ENCODE peak calls at places on chromosome 15, in ten cellular contexts. K is fibroblast of the conjunctiva; E is aorta; O is T-helper 17 cell; P is CD4-positive, CD25-positive, alpha-beta regulatory T cell; H is lung; R is lower lobe of right lung; J is endothelial cell; Y is tibial nerve; X is BJ. B is an unnamed sample.

GRCh38 chr15:37053070-37053653 is 47.2 kb downstream of the MEIS2 start:
- DNase-seq in H (no peak), O (no peak), R (no peak), J (no peak), Y (no peak), X (no peak), P (no peak), K (no peak), E (no peak), B (no peak)

GRCh38 chr15:94126999-94127398 is 104.4 kb upstream of the MCTP2 start:
- DNase-seq in J (no peak), R (no peak), K (no peak), Y (no peak), O (no peak), E (no peak), H (no peak), X (no peak), P (no peak), B (no peak)

GRCh38 chr15:27254801-27255200 is 283.8 kb downstream of the GABRG3 start:
- DNase-seq in E (no peak), J (no peak), P (no peak), Y (no peak), R (no peak), K (no peak), H (no peak), X (no peak), O (no peak), B (no peak)

GRCh38 chr15:52295421-52295991 is at the start of gene MYO5C:
- DNase-seq in R (peak; percentile 93), J (peak; percentile 93), Y (peak; percentile 32), O (no peak), H (peak; percentile 92), E (peak; percentile 77), K (no peak), X (no peak), P (peak; percentile 28), B (no peak)

GRCh38 chr15:66042624-66043023 is 173.3 kb downstream of the RAB11A start:
- DNase-seq in X (no peak), R (no peak), K (no peak), E (no peak), O (no peak), P (no peak), J (no peak), Y (no peak), H (no peak), B (no peak)

GRCh38 chr15:60235951-60236710 is 161.7 kb downstream of the ANXA2 start:
- DNase-seq in R (no peak), K (no peak), Y (no peak), O (no peak), H (no peak), E (no peak), P (no peak), X (no peak), J (peak; percentile 22), B (no peak)

GRCh38 chr15:61702224-61703120 is 357.8 kb downstream of the VPS13C start:
- DNase-seq in E (no peak), P (no peak), O (no peak), J (no peak), R (no peak), H (no peak), X (no peak), Y (no peak), K (no peak), B (no peak)

GRCh38 chr15:63023351-63023945 is 19.1 kb upstream of the TPM1 start:
- DNase-seq in E (no peak), H (no peak), Y (no peak), P (no peak), K (no peak), R (no peak), X (peak; percentile 82), O (no peak), J (no peak), B (no peak)

GRCh38 chr15:40063563-40064011 is 24.6 kb upstream of the SRP14 start:
- DNase-seq in K (peak; percentile 72), H (no peak), X (no peak), J (no peak), Y (no peak), P (no peak), E (peak; percentile 75), R (no peak), O (no peak), B (peak; percentile 43)

GRCh38 chr15:66739287-66739686 is 37.3 kb downstream of the SMAD6 start:
- DNase-seq in X (no peak), H (no peak), K (no peak), P (no peak), O (no peak), J (no peak), Y (no peak), E (peak; percentile 25), R (peak; percentile 24), B (no peak)

GRCh38 chr15:34651962-34652725 is 68.7 kb upstream of the GOLGA8B start:
- DNase-seq in X (no peak), J (no peak), P (no peak), Y (no peak), K (no peak), O (no peak), R (no peak), E (no peak), H (no peak), B (no peak)

GRCh38 chr15:95843241-95843851 is 487.2 kb upstream of the NR2F2 start:
- DNase-seq in Y (peak; percentile 51), K (peak; percentile 23), H (no peak), E (no peak), J (no peak), O (no peak), P (no peak), R (no peak), X (peak; percentile 59), B (no peak)

GRCh38 chr15:92715753-92716152 is 60.2 kb upstream of the FAM174B start:
- DNase-seq in K (no peak), O (no peak), R (no peak), E (no peak), J (no peak), H (no peak), X (no peak), Y (no peak), P (no peak), B (no peak)

GRCh38 chr15:34812369-34812768 is 17.0 kb upstream of the ACTC1 start:
- DNase-seq in H (no peak), Y (no peak), X (peak; percentile 28), P (no peak), O (no peak), K (no peak), R (no peak), J (no peak), E (no peak), B (peak; percentile 48)

GRCh38 chr15:43095708-43096347 is 10.0 kb downstream of the UBR1 start:
- DNase-seq in H (no peak), K (no peak), Y (no peak), O (no peak), E (no peak), X (no peak), R (no peak), P (no peak), J (no peak), B (no peak)

GRCh38 chr15:80105193-80105984 is 45.9 kb downstream of the ZFAND6 start:
- DNase-seq in Y (no peak), R (no peak), J (no peak), K (no peak), E (no peak), X (peak; percentile 52), P (peak; percentile 5), O (no peak), H (no peak), B (peak; percentile 55)

GRCh38 chr15:95857124-95857757 is 473.3 kb upstream of the NR2F2 start:
- DNase-seq in K (no peak), H (no peak), R (no peak), X (peak; percentile 29), O (no peak), J (no peak), E (no peak), Y (no peak), P (no peak), B (peak; percentile 37)

GRCh38 chr15:40755821-40756220 is 767 bp upstream of the RMDN3 start:
- DNase-seq in R (no peak), H (no peak), Y (no peak), J (no peak), O (no peak), X (no peak), K (no peak), E (no peak), P (no peak), B (no peak)

GRCh38 chr15:40565333-40566238 is 744 bp upstream of the CCDC32 start:
- DNase-seq in O (no peak), P (no peak), E (no peak), Y (no peak), K (no peak), R (no peak), J (no peak), X (no peak), H (no peak), B (no peak)

GRCh38 chr15:76258460-76258859 is 52.8 kb downstream of the ETFA start:
- DNase-seq in H (no peak), O (no peak), R (no peak), E (no peak), P (no peak), J (no peak), X (no peak), Y (no peak), K (no peak), B (no peak)

GRCh38 chr15:72153269-72153668 is 35.1 kb downstream of the SENP8 start:
- DNase-seq in K (no peak), J (no peak), E (no peak), P (no peak), Y (no peak), O (no peak), R (no peak), H (no peak), X (no peak), B (no peak)

GRCh38 chr15:71599404-71600225 is 210.7 kb upstream of the NR2E3 start:
- DNase-seq in Y (no peak), K (no peak), X (no peak), P (no peak), H (peak; percentile 34), O (no peak), E (no peak), R (peak; percentile 52), J (no peak), B (no peak)

GRCh38 chr15:65211157-65211982 is at the start of gene CILP:
- DNase-seq in E (no peak), H (no peak), X (no peak), R (no peak), O (no peak), K (peak; percentile 52), P (no peak), Y (peak; percentile 29), J (no peak), B (no peak)

GRCh38 chr15:49830411-49830810 is 209.6 kb downstream of the DTWD1 start:
- DNase-seq in R (no peak), P (no peak), H (no peak), J (no peak), Y (no peak), E (no peak), X (peak; percentile 18), O (no peak), K (no peak), B (no peak)

GRCh38 chr15:73560501-73561117 is 72.6 kb downstream of the NPTN start:
- DNase-seq in O (no peak), H (no peak), Y (no peak), X (no peak), R (no peak), P (peak; percentile 79), E (no peak), J (no peak), K (peak; percentile 78), B (peak; percentile 39)

GRCh38 chr15:63324770-63325169 is 47.4 kb downstream of the APH1B start:
- DNase-seq in O (no peak), H (no peak), E (no peak), X (no peak), K (no peak), J (no peak), R (no peak), P (no peak), Y (no peak), B (no peak)

GRCh38 chr15:74406992-74407705 is 26.6 kb downstream of the SEMA7A start:
- DNase-seq in R (no peak), H (no peak), Y (no peak), X (peak; percentile 80), E (no peak), P (no peak), K (peak; percentile 67), J (no peak), O (no peak), B (peak; percentile 84)

GRCh38 chr15:29107291-29107890 is 162.2 kb downstream of the NSMCE3 start:
- DNase-seq in R (peak; percentile 35), K (no peak), Y (no peak), E (no peak), P (no peak), J (no peak), O (no peak), X (no peak), H (no peak), B (no peak)